ENCODE peak calls at places on chromosomes 12 and 14, in seven cellular contexts. One of them, this sample, is unnamed.

GRCh38 chr12:53224897-53225634 is 6.9 kb downstream of the RARG start:
- DNase-seq in mucosa of gallbladder: no peak
- DNase-seq in Kasumi-1: no peak
- DNase-seq in HEK293T: no peak
- DNase-seq in SK-MEL-5: peak; percentile 28
- DNase-seq in stimulated activated CD8-positive, alpha-beta memory T cell treated with anti-CD3 and anti-CD28 coated beads, Interleukin-15, amount 100 ng/mL, for 4 hours: no peak
- DNase-seq in NT2/D1: no peak
- DNase-seq in this sample: no peak

GRCh38 chr14:100864960-100865681 is 38.4 kb downstream of the RTL1 start:
- DNase-seq in HEK293T: no peak
- DNase-seq in SK-MEL-5: no peak
- DNase-seq in NT2/D1: no peak
- DNase-seq in mucosa of gallbladder: no peak
- DNase-seq in stimulated activated CD8-positive, alpha-beta memory T cell treated with anti-CD3 and anti-CD28 coated beads, Interleukin-15, amount 100 ng/mL, for 4 hours: no peak
- DNase-seq in Kasumi-1: no peak
- DNase-seq in this sample: no peak

GRCh38 chr12:70561550-70561949 is 75.7 kb downstream of the PTPRB start:
- DNase-seq in NT2/D1: no peak
- DNase-seq in SK-MEL-5: no peak
- DNase-seq in stimulated activated CD8-positive, alpha-beta memory T cell treated with anti-CD3 and anti-CD28 coated beads, Interleukin-15, amount 100 ng/mL, for 4 hours: no peak
- DNase-seq in Kasumi-1: no peak
- DNase-seq in HEK293T: no peak
- DNase-seq in mucosa of gallbladder: no peak
- DNase-seq in this sample: no peak

GRCh38 chr12:85057370-85057963 is 21.3 kb downstream of the LRRIQ1 start:
- DNase-seq in NT2/D1: peak; percentile 63
- DNase-seq in Kasumi-1: peak; percentile 58
- DNase-seq in stimulated activated CD8-positive, alpha-beta memory T cell treated with anti-CD3 and anti-CD28 coated beads, Interleukin-15, amount 100 ng/mL, for 4 hours: no peak
- DNase-seq in SK-MEL-5: peak; percentile 72
- DNase-seq in HEK293T: peak; percentile 23
- DNase-seq in mucosa of gallbladder: peak; percentile 23
- DNase-seq in this sample: no peak

GRCh38 chr14:68471029-68471963 is 321.6 kb downstream of the ZFP36L1 start:
- DNase-seq in SK-MEL-5: no peak
- DNase-seq in HEK293T: no peak
- DNase-seq in Kasumi-1: no peak
- DNase-seq in NT2/D1: peak; percentile 89
- DNase-seq in mucosa of gallbladder: no peak
- DNase-seq in stimulated activated CD8-positive, alpha-beta memory T cell treated with anti-CD3 and anti-CD28 coated beads, Interleukin-15, amount 100 ng/mL, for 4 hours: no peak
- DNase-seq in this sample: no peak

GRCh38 chr14:37045340-37046061 is 126.9 kb downstream of the SLC25A21 start:
- DNase-seq in HEK293T: no peak
- DNase-seq in mucosa of gallbladder: no peak
- DNase-seq in SK-MEL-5: no peak
- DNase-seq in stimulated activated CD8-positive, alpha-beta memory T cell treated with anti-CD3 and anti-CD28 coated beads, Interleukin-15, amount 100 ng/mL, for 4 hours: no peak
- DNase-seq in NT2/D1: no peak
- DNase-seq in Kasumi-1: no peak
- DNase-seq in this sample: no peak

GRCh38 chr12:129073157-129073915 is 220.1 kb downstream of the GLT1D1 start:
- DNase-seq in HEK293T: no peak
- DNase-seq in stimulated activated CD8-positive, alpha-beta memory T cell treated with anti-CD3 and anti-CD28 coated beads, Interleukin-15, amount 100 ng/mL, for 4 hours: no peak
- DNase-seq in mucosa of gallbladder: no peak
- DNase-seq in NT2/D1: no peak
- DNase-seq in Kasumi-1: no peak
- DNase-seq in SK-MEL-5: peak; percentile 34
- DNase-seq in this sample: no peak

GRCh38 chr12:58450868-58451482 is 469.3 kb downstream of the LRIG3 start:
- DNase-seq in NT2/D1: no peak
- DNase-seq in Kasumi-1: no peak
- DNase-seq in HEK293T: no peak
- DNase-seq in mucosa of gallbladder: no peak
- DNase-seq in SK-MEL-5: no peak
- DNase-seq in stimulated activated CD8-positive, alpha-beta memory T cell treated with anti-CD3 and anti-CD28 coated beads, Interleukin-15, amount 100 ng/mL, for 4 hours: no peak
- DNase-seq in this sample: no peak

GRCh38 chr14:68603682-68604360 is 189.0 kb downstream of the ZFP36L1 start:
- DNase-seq in Kasumi-1: no peak
- DNase-seq in stimulated activated CD8-positive, alpha-beta memory T cell treated with anti-CD3 and anti-CD28 coated beads, Interleukin-15, amount 100 ng/mL, for 4 hours: no peak
- DNase-seq in mucosa of gallbladder: no peak
- DNase-seq in SK-MEL-5: no peak
- DNase-seq in NT2/D1: no peak
- DNase-seq in HEK293T: no peak
- DNase-seq in this sample: no peak

GRCh38 chr12:66288121-66288520 is 14.2 kb upstream of the HELB start:
- DNase-seq in NT2/D1: no peak
- DNase-seq in HEK293T: no peak
- DNase-seq in mucosa of gallbladder: no peak
- DNase-seq in SK-MEL-5: no peak
- DNase-seq in Kasumi-1: no peak
- DNase-seq in stimulated activated CD8-positive, alpha-beta memory T cell treated with anti-CD3 and anti-CD28 coated beads, Interleukin-15, amount 100 ng/mL, for 4 hours: peak; percentile 44
- DNase-seq in this sample: no peak

GRCh38 chr12:125186471-125187147 is 121.4 kb downstream of the AACS start:
- DNase-seq in Kasumi-1: no peak
- DNase-seq in HEK293T: peak; percentile 31
- DNase-seq in NT2/D1: no peak
- DNase-seq in SK-MEL-5: no peak
- DNase-seq in stimulated activated CD8-positive, alpha-beta memory T cell treated with anti-CD3 and anti-CD28 coated beads, Interleukin-15, amount 100 ng/mL, for 4 hours: no peak
- DNase-seq in mucosa of gallbladder: no peak
- DNase-seq in this sample: no peak

GRCh38 chr12:70002097-70002911 is 177.3 kb downstream of the MYRFL start:
- DNase-seq in NT2/D1: no peak
- DNase-seq in mucosa of gallbladder: no peak
- DNase-seq in Kasumi-1: no peak
- DNase-seq in SK-MEL-5: no peak
- DNase-seq in stimulated activated CD8-positive, alpha-beta memory T cell treated with anti-CD3 and anti-CD28 coated beads, Interleukin-15, amount 100 ng/mL, for 4 hours: no peak
- DNase-seq in HEK293T: no peak
- DNase-seq in this sample: no peak

GRCh38 chr12:53653595-53653994 is 22.3 kb downstream of the ATP5MC2 start:
- DNase-seq in NT2/D1: no peak
- DNase-seq in mucosa of gallbladder: no peak
- DNase-seq in HEK293T: no peak
- DNase-seq in SK-MEL-5: no peak
- DNase-seq in stimulated activated CD8-positive, alpha-beta memory T cell treated with anti-CD3 and anti-CD28 coated beads, Interleukin-15, amount 100 ng/mL, for 4 hours: no peak
- DNase-seq in Kasumi-1: no peak
- DNase-seq in this sample: no peak

GRCh38 chr12:53052419-53053222 is 2.8 kb downstream of the TNS2 start:
- DNase-seq in mucosa of gallbladder: peak; percentile 86
- DNase-seq in Kasumi-1: no peak
- DNase-seq in NT2/D1: no peak
- DNase-seq in stimulated activated CD8-positive, alpha-beta memory T cell treated with anti-CD3 and anti-CD28 coated beads, Interleukin-15, amount 100 ng/mL, for 4 hours: no peak
- DNase-seq in HEK293T: no peak
- DNase-seq in SK-MEL-5: peak; percentile 38
- DNase-seq in this sample: no peak

GRCh38 chr12:94033112-94033511 is 115.3 kb upstream of the PLXNC1 start:
- DNase-seq in stimulated activated CD8-positive, alpha-beta memory T cell treated with anti-CD3 and anti-CD28 coated beads, Interleukin-15, amount 100 ng/mL, for 4 hours: no peak
- DNase-seq in NT2/D1: no peak
- DNase-seq in SK-MEL-5: no peak
- DNase-seq in mucosa of gallbladder: no peak
- DNase-seq in HEK293T: no peak
- DNase-seq in Kasumi-1: no peak
- DNase-seq in this sample: no peak

GRCh38 chr12:119679081-119679480 is 11.1 kb downstream of the PRKAB1 start:
- DNase-seq in NT2/D1: no peak
- DNase-seq in HEK293T: no peak
- DNase-seq in stimulated activated CD8-positive, alpha-beta memory T cell treated with anti-CD3 and anti-CD28 coated beads, Interleukin-15, amount 100 ng/mL, for 4 hours: no peak
- DNase-seq in mucosa of gallbladder: no peak
- DNase-seq in SK-MEL-5: no peak
- DNase-seq in Kasumi-1: no peak
- DNase-seq in this sample: no peak

GRCh38 chr14:96206461-96206860 is 1.8 kb downstream of the BDKRB2 start:
- DNase-seq in stimulated activated CD8-positive, alpha-beta memory T cell treated with anti-CD3 and anti-CD28 coated beads, Interleukin-15, amount 100 ng/mL, for 4 hours: no peak
- DNase-seq in Kasumi-1: no peak
- DNase-seq in SK-MEL-5: no peak
- DNase-seq in HEK293T: no peak
- DNase-seq in mucosa of gallbladder: no peak
- DNase-seq in NT2/D1: no peak
- DNase-seq in this sample: no peak

GRCh38 chr14:104865631-104866441 is 768 bp downstream of the CEP170B start:
- DNase-seq in SK-MEL-5: peak; percentile 47
- DNase-seq in HEK293T: peak; percentile 63
- DNase-seq in Kasumi-1: peak; percentile 16
- DNase-seq in stimulated activated CD8-positive, alpha-beta memory T cell treated with anti-CD3 and anti-CD28 coated beads, Interleukin-15, amount 100 ng/mL, for 4 hours: no peak
- DNase-seq in mucosa of gallbladder: peak; percentile 58
- DNase-seq in NT2/D1: no peak
- DNase-seq in this sample: no peak

GRCh38 chr14:31441273-31442110 is 15.8 kb downstream of the DTD2 start:
- DNase-seq in Kasumi-1: no peak
- DNase-seq in SK-MEL-5: peak; percentile 22
- DNase-seq in HEK293T: no peak
- DNase-seq in mucosa of gallbladder: no peak
- DNase-seq in NT2/D1: no peak
- DNase-seq in stimulated activated CD8-positive, alpha-beta memory T cell treated with anti-CD3 and anti-CD28 coated beads, Interleukin-15, amount 100 ng/mL, for 4 hours: no peak
- DNase-seq in this sample: no peak

GRCh38 chr14:37992489-37992888 is 215.2 kb upstream of the SSTR1 start:
- DNase-seq in Kasumi-1: no peak
- DNase-seq in HEK293T: no peak
- DNase-seq in SK-MEL-5: no peak
- DNase-seq in mucosa of gallbladder: no peak
- DNase-seq in NT2/D1: no peak
- DNase-seq in stimulated activated CD8-positive, alpha-beta memory T cell treated with anti-CD3 and anti-CD28 coated beads, Interleukin-15, amount 100 ng/mL, for 4 hours: no peak
- DNase-seq in this sample: no peak

GRCh38 chr12:121801601-121802484 is 2.0 kb upstream of the SETD1B start:
- DNase-seq in NT2/D1: no peak
- DNase-seq in SK-MEL-5: peak; percentile 26
- DNase-seq in stimulated activated CD8-positive, alpha-beta memory T cell treated with anti-CD3 and anti-CD28 coated beads, Interleukin-15, amount 100 ng/mL, for 4 hours: no peak
- DNase-seq in mucosa of gallbladder: no peak
- DNase-seq in HEK293T: no peak
- DNase-seq in Kasumi-1: peak; percentile 17
- DNase-seq in this sample: no peak

GRCh38 chr12:62762645-62763044 is 172.3 kb downstream of the PPM1H start:
- DNase-seq in stimulated activated CD8-positive, alpha-beta memory T cell treated with anti-CD3 and anti-CD28 coated beads, Interleukin-15, amount 100 ng/mL, for 4 hours: no peak
- DNase-seq in Kasumi-1: no peak
- DNase-seq in SK-MEL-5: no peak
- DNase-seq in HEK293T: no peak
- DNase-seq in mucosa of gallbladder: no peak
- DNase-seq in NT2/D1: no peak
- DNase-seq in this sample: no peak

GRCh38 chr12:57166971-57167371 is 19.6 kb upstream of the LRP1-AS start:
- DNase-seq in stimulated activated CD8-positive, alpha-beta memory T cell treated with anti-CD3 and anti-CD28 coated beads, Interleukin-15, amount 100 ng/mL, for 4 hours: no peak
- DNase-seq in HEK293T: no peak
- DNase-seq in mucosa of gallbladder: no peak
- DNase-seq in Kasumi-1: no peak
- DNase-seq in NT2/D1: no peak
- DNase-seq in SK-MEL-5: no peak
- DNase-seq in this sample: no peak

GRCh38 chr12:122500685-122501488 is at the start of gene ZCCHC8:
- DNase-seq in SK-MEL-5: peak; percentile 99
- DNase-seq in HEK293T: peak; percentile 88
- DNase-seq in NT2/D1: peak; percentile 98
- DNase-seq in stimulated activated CD8-positive, alpha-beta memory T cell treated with anti-CD3 and anti-CD28 coated beads, Interleukin-15, amount 100 ng/mL, for 4 hours: peak; percentile 92
- DNase-seq in Kasumi-1: peak; percentile 100
- DNase-seq in mucosa of gallbladder: peak; percentile 97
- DNase-seq in this sample: peak; percentile 90

GRCh38 chr14:54450535-54450934 is 9.4 kb upstream of the CNIH1 start:
- DNase-seq in Kasumi-1: peak; percentile 50
- DNase-seq in NT2/D1: no peak
- DNase-seq in stimulated activated CD8-positive, alpha-beta memory T cell treated with anti-CD3 and anti-CD28 coated beads, Interleukin-15, amount 100 ng/mL, for 4 hours: no peak
- DNase-seq in SK-MEL-5: no peak
- DNase-seq in HEK293T: no peak
- DNase-seq in mucosa of gallbladder: no peak
- DNase-seq in this sample: no peak

GRCh38 chr14:91171291-91171690 is 57.4 kb downstream of the DGLUCY start:
- DNase-seq in stimulated activated CD8-positive, alpha-beta memory T cell treated with anti-CD3 and anti-CD28 coated beads, Interleukin-15, amount 100 ng/mL, for 4 hours: no peak
- DNase-seq in mucosa of gallbladder: no peak
- DNase-seq in HEK293T: no peak
- DNase-seq in NT2/D1: no peak
- DNase-seq in SK-MEL-5: no peak
- DNase-seq in Kasumi-1: no peak
- DNase-seq in this sample: no peak

GRCh38 chr14:39683711-39684110 is 251.5 kb upstream of the FBXO33 start:
- DNase-seq in stimulated activated CD8-positive, alpha-beta memory T cell treated with anti-CD3 and anti-CD28 coated beads, Interleukin-15, amount 100 ng/mL, for 4 hours: no peak
- DNase-seq in Kasumi-1: no peak
- DNase-seq in NT2/D1: no peak
- DNase-seq in HEK293T: no peak
- DNase-seq in mucosa of gallbladder: no peak
- DNase-seq in SK-MEL-5: no peak
- DNase-seq in this sample: no peak

GRCh38 chr14:105258846-105259245 is 10.5 kb downstream of the BTBD6 start:
- DNase-seq in SK-MEL-5: no peak
- DNase-seq in HEK293T: no peak
- DNase-seq in stimulated activated CD8-positive, alpha-beta memory T cell treated with anti-CD3 and anti-CD28 coated beads, Interleukin-15, amount 100 ng/mL, for 4 hours: no peak
- DNase-seq in mucosa of gallbladder: no peak
- DNase-seq in NT2/D1: no peak
- DNase-seq in Kasumi-1: no peak
- DNase-seq in this sample: no peak

GRCh38 chr12:38880288-38880687 is 25.1 kb downstream of the CPNE8 start:
- DNase-seq in HEK293T: no peak
- DNase-seq in Kasumi-1: no peak
- DNase-seq in mucosa of gallbladder: no peak
- DNase-seq in stimulated activated CD8-positive, alpha-beta memory T cell treated with anti-CD3 and anti-CD28 coated beads, Interleukin-15, amount 100 ng/mL, for 4 hours: no peak
- DNase-seq in SK-MEL-5: no peak
- DNase-seq in NT2/D1: no peak
- DNase-seq in this sample: no peak

GRCh38 chr14:104794641-104795467 is 694 bp downstream of the AKT1 start:
- DNase-seq in Kasumi-1: no peak
- DNase-seq in SK-MEL-5: no peak
- DNase-seq in stimulated activated CD8-positive, alpha-beta memory T cell treated with anti-CD3 and anti-CD28 coated beads, Interleukin-15, amount 100 ng/mL, for 4 hours: no peak
- DNase-seq in NT2/D1: no peak
- DNase-seq in mucosa of gallbladder: no peak
- DNase-seq in HEK293T: peak; percentile 45
- DNase-seq in this sample: no peak